ENCODE peak calls at places on chromosomes 13 and 19, in five cellular contexts. One of them, this sample, is unnamed.
A peak's percentile ranks its signal among the peaks of the same experiment; 100 is the strongest.

GRCh38 chr13:98307392-98307743 is 130.3 kb upstream of the RNF113B start:
- DNase-seq in mesenchymal stem cell: peak; percentile 92
- DNase-seq in heart left ventricle: no peak
- DNase-seq in sigmoid colon: no peak
- DNase-seq in left lung: no peak
- DNase-seq in this sample: no peak

GRCh38 chr13:79782541-79783216 is 301.7 kb downstream of the NDFIP2 start:
- DNase-seq in mesenchymal stem cell: peak; percentile 87
- DNase-seq in heart left ventricle: peak; percentile 70
- DNase-seq in sigmoid colon: no peak
- DNase-seq in left lung: peak; percentile 78
- DNase-seq in this sample: no peak

GRCh38 chr19:10089801-10090375 is 3.8 kb downstream of the SHFL start:
- DNase-seq in mesenchymal stem cell: no peak
- DNase-seq in heart left ventricle: no peak
- DNase-seq in sigmoid colon: no peak
- DNase-seq in left lung: no peak
- DNase-seq in this sample: no peak

GRCh38 chr13:87669379-87669978 is 1.7 kb upstream of the SLITRK5 start:
- DNase-seq in mesenchymal stem cell: peak; percentile 59
- DNase-seq in heart left ventricle: no peak
- DNase-seq in sigmoid colon: no peak
- DNase-seq in left lung: no peak
- DNase-seq in this sample: peak; percentile 15

GRCh38 chr13:50845211-50845610 is 1.7 kb upstream of the DLEU7 start:
- DNase-seq in mesenchymal stem cell: no peak
- DNase-seq in heart left ventricle: no peak
- DNase-seq in sigmoid colon: no peak
- DNase-seq in left lung: no peak
- DNase-seq in this sample: peak; percentile 75

GRCh38 chr13:25462301-25463125 is 90.7 kb downstream of the ATP8A2 start:
- DNase-seq in mesenchymal stem cell: no peak
- DNase-seq in heart left ventricle: no peak
- DNase-seq in sigmoid colon: no peak
- DNase-seq in left lung: no peak
- DNase-seq in this sample: no peak

GRCh38 chr13:76307157-76307556 is 579.0 kb downstream of the KCTD12 start:
- DNase-seq in mesenchymal stem cell: peak; percentile 59
- DNase-seq in heart left ventricle: no peak
- DNase-seq in sigmoid colon: no peak
- DNase-seq in left lung: no peak
- DNase-seq in this sample: peak; percentile 77

GRCh38 chr13:62687727-62688126 is 1272.1 kb upstream of the PCDH20 start:
- DNase-seq in mesenchymal stem cell: no peak
- DNase-seq in heart left ventricle: no peak
- DNase-seq in sigmoid colon: no peak
- DNase-seq in left lung: peak; percentile 8
- DNase-seq in this sample: no peak

GRCh38 chr19:34336781-34337271 is 28.2 kb upstream of the GPI start:
- DNase-seq in mesenchymal stem cell: peak; percentile 42
- DNase-seq in heart left ventricle: no peak
- DNase-seq in sigmoid colon: no peak
- DNase-seq in left lung: no peak
- DNase-seq in this sample: peak; percentile 79

GRCh38 chr13:40190656-40191100 is 475.8 kb downstream of the FOXO1 start:
- DNase-seq in mesenchymal stem cell: peak; percentile 83
- DNase-seq in heart left ventricle: peak; percentile 53
- DNase-seq in sigmoid colon: peak; percentile 74
- DNase-seq in left lung: no peak
- DNase-seq in this sample: peak; percentile 8

GRCh38 chr13:49569993-49570689 is 15.2 kb downstream of the RCBTB1 start:
- DNase-seq in mesenchymal stem cell: no peak
- DNase-seq in heart left ventricle: no peak
- DNase-seq in sigmoid colon: no peak
- DNase-seq in left lung: no peak
- DNase-seq in this sample: no peak

GRCh38 chr13:102772042-102772425 is 1.6 kb downstream of the TEX30 start:
- DNase-seq in mesenchymal stem cell: no peak
- DNase-seq in heart left ventricle: no peak
- DNase-seq in sigmoid colon: no peak
- DNase-seq in left lung: no peak
- DNase-seq in this sample: no peak

GRCh38 chr19:18278521-18279265 is 2.7 kb downstream of the JUND start:
- DNase-seq in mesenchymal stem cell: peak; percentile 82
- DNase-seq in heart left ventricle: no peak
- DNase-seq in sigmoid colon: no peak
- DNase-seq in left lung: no peak
- DNase-seq in this sample: peak; percentile 62

GRCh38 chr13:24217601-24218281 is 57.2 kb downstream of the SPATA13 start:
- DNase-seq in mesenchymal stem cell: peak; percentile 18
- DNase-seq in heart left ventricle: no peak
- DNase-seq in sigmoid colon: no peak
- DNase-seq in left lung: peak; percentile 76
- DNase-seq in this sample: no peak

GRCh38 chr19:41299046-41299754 is 10.8 kb upstream of the CCDC97 start:
- DNase-seq in mesenchymal stem cell: peak; percentile 46
- DNase-seq in heart left ventricle: peak; percentile 45
- DNase-seq in sigmoid colon: peak; percentile 83
- DNase-seq in left lung: no peak
- DNase-seq in this sample: no peak

GRCh38 chr19:31578326-31578725 is 229.1 kb upstream of the TSHZ3 start:
- DNase-seq in mesenchymal stem cell: no peak
- DNase-seq in heart left ventricle: no peak
- DNase-seq in sigmoid colon: peak; percentile 38
- DNase-seq in left lung: no peak
- DNase-seq in this sample: no peak

GRCh38 chr13:21767032-21767431 is 96.2 kb downstream of the FGF9 start:
- DNase-seq in mesenchymal stem cell: no peak
- DNase-seq in heart left ventricle: no peak
- DNase-seq in sigmoid colon: no peak
- DNase-seq in left lung: no peak
- DNase-seq in this sample: no peak

GRCh38 chr19:55383789-55384575 is at the start of gene TMEM238:
- DNase-seq in mesenchymal stem cell: peak; percentile 75
- DNase-seq in heart left ventricle: peak; percentile 53
- DNase-seq in sigmoid colon: peak; percentile 83
- DNase-seq in left lung: peak; percentile 92
- DNase-seq in this sample: peak; percentile 77

GRCh38 chr19:47072323-47072722 is 23.9 kb upstream of the TMEM160 start:
- DNase-seq in mesenchymal stem cell: no peak
- DNase-seq in heart left ventricle: no peak
- DNase-seq in sigmoid colon: no peak
- DNase-seq in left lung: no peak
- DNase-seq in this sample: no peak

GRCh38 chr13:114130708-114131580 is 1.5 kb downstream of the RASA3 start:
- DNase-seq in mesenchymal stem cell: peak; percentile 97
- DNase-seq in heart left ventricle: peak; percentile 52
- DNase-seq in sigmoid colon: peak; percentile 81
- DNase-seq in left lung: peak; percentile 86
- DNase-seq in this sample: peak; percentile 76

GRCh38 chr19:42406111-42406510 is 16.0 kb upstream of the CNFN start:
- DNase-seq in mesenchymal stem cell: no peak
- DNase-seq in heart left ventricle: no peak
- DNase-seq in sigmoid colon: no peak
- DNase-seq in left lung: no peak
- DNase-seq in this sample: no peak

DNA sequence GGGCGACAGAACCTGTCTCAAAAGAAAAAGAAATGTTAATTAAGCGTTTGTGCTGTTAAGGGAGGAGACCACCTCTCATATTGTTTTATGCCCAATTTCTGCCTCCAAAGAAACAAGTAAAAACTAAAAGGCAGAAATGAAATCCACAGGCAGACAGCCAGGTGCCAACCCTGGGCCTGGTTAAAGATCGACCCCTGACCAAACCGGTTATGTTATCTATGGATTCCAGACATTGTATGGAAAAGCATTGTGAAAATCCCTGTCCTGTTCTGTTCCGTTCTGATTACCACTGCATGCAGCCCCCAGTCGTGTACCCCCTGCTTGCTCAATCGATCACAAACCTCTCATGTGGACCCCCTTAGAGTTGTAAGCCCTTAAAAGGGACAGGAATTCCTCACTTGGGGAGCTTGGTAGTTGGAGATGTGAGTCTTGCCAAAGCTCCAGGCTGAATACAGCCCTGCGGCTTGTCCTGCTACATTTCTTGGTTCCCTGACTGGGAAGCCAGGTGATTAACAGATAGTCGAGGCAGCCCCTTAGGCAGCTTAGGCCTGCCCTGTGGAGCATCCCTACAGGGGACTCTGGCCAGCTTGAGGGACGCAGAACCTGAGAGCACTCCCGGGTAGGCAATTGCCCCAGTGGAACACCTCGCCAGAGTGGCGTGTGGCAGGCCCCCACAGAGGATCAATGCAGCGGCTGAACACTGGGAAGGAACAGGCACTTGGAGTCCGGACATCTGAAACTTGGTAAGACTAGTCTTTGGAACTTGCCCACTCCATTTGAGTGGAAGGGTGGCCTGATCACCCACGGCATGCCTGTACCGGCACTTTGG is 748 bp upstream of the ZNF552 start:
- DNase-seq in mesenchymal stem cell: no peak
- DNase-seq in heart left ventricle: no peak
- DNase-seq in sigmoid colon: no peak
- DNase-seq in left lung: no peak
- DNase-seq in this sample: no peak
- H3K4me3 ChIP-seq in mesenchymal stem cell: peak overlapping the region; percentile 99
- H3K4me3 ChIP-seq in heart left ventricle: peak overlapping the region; percentile 87
- H3K4me3 ChIP-seq in sigmoid colon: peak overlapping the region; percentile 73
- H3K4me3 ChIP-seq in left lung: peak overlapping the region; percentile 76
- H3K4me3 ChIP-seq in this sample: peak overlapping the region; percentile 90

GRCh38 chr19:1815605-1816529 is 3.8 kb upstream of the ATP8B3 start:
- DNase-seq in mesenchymal stem cell: no peak
- DNase-seq in heart left ventricle: no peak
- DNase-seq in sigmoid colon: no peak
- DNase-seq in left lung: peak; percentile 72
- DNase-seq in this sample: no peak
- H3K36me3 ChIP-seq in mesenchymal stem cell: peaks cover 43% of the 10 kb centered on the region
- H3K36me3 ChIP-seq in heart left ventricle: peaks cover 61% of the 10 kb centered on the region
- H3K36me3 ChIP-seq in sigmoid colon: peaks cover 44% of the 10 kb centered on the region
- H3K36me3 ChIP-seq in left lung: no peaks in the 10 kb centered on the region
- H3K36me3 ChIP-seq in this sample: peaks cover 50% of the 10 kb centered on the region

GRCh38 chr19:49339364-49340068 is 4.3 kb downstream of the CD37 start:
- DNase-seq in mesenchymal stem cell: peak; percentile 70
- DNase-seq in heart left ventricle: peak; percentile 91
- DNase-seq in sigmoid colon: peak; percentile 97
- DNase-seq in left lung: peak; percentile 88
- DNase-seq in this sample: peak; percentile 33
- H3K4me3 ChIP-seq in mesenchymal stem cell: peak overlapping the region; percentile 65
- H3K4me3 ChIP-seq in heart left ventricle: peak overlapping the region; percentile 24
- H3K4me3 ChIP-seq in sigmoid colon: peak overlapping the region; percentile 39
- H3K4me3 ChIP-seq in left lung: peak overlapping the region; percentile 21
- H3K4me3 ChIP-seq in this sample: peak overlapping the region; percentile 50

GRCh38 chr19:49682274-49682673 is 5.2 kb downstream of the PRMT1 start:
- DNase-seq in mesenchymal stem cell: no peak
- DNase-seq in heart left ventricle: no peak
- DNase-seq in sigmoid colon: no peak
- DNase-seq in left lung: no peak
- DNase-seq in this sample: no peak
- H3K36me3 ChIP-seq in mesenchymal stem cell: peaks cover 51% of the 10 kb centered on the region
- H3K36me3 ChIP-seq in heart left ventricle: peaks cover 62% of the 10 kb centered on the region
- H3K36me3 ChIP-seq in sigmoid colon: peaks cover 20% of the 10 kb centered on the region
- H3K36me3 ChIP-seq in left lung: no peaks in the 10 kb centered on the region
- H3K36me3 ChIP-seq in this sample: peaks cover 47% of the 10 kb centered on the region

GRCh38 chr19:44305457-44305856 is 632 bp upstream of the ZNF235 start:
- DNase-seq in mesenchymal stem cell: no peak
- DNase-seq in heart left ventricle: no peak
- DNase-seq in sigmoid colon: no peak
- DNase-seq in left lung: no peak
- DNase-seq in this sample: no peak

GRCh38 chr19:44306283-44306682 is 1.5 kb upstream of the ZNF235 start:
- DNase-seq in mesenchymal stem cell: no peak
- DNase-seq in heart left ventricle: no peak
- DNase-seq in sigmoid colon: no peak
- DNase-seq in left lung: no peak
- DNase-seq in this sample: no peak

GRCh38 chr19:44304659-44305193 is at the start of gene ZNF235:
- DNase-seq in mesenchymal stem cell: peak; percentile 98
- DNase-seq in heart left ventricle: peak; percentile 89
- DNase-seq in sigmoid colon: peak; percentile 95
- DNase-seq in left lung: peak; percentile 91
- DNase-seq in this sample: peak; percentile 99

GRCh38 chr19:44303976-44304568 is 753 bp downstream of the ZNF235 start:
- DNase-seq in mesenchymal stem cell: peak; percentile 60
- DNase-seq in heart left ventricle: no peak
- DNase-seq in sigmoid colon: no peak
- DNase-seq in left lung: no peak
- DNase-seq in this sample: peak; percentile 72

GRCh38 chr19:44303305-44303704 is 1.5 kb downstream of the ZNF235 start:
- DNase-seq in mesenchymal stem cell: no peak
- DNase-seq in heart left ventricle: no peak
- DNase-seq in sigmoid colon: no peak
- DNase-seq in left lung: no peak
- DNase-seq in this sample: peak; percentile 16
- H3K4me3 ChIP-seq in mesenchymal stem cell: peak overlapping the region; percentile 90
- H3K4me3 ChIP-seq in heart left ventricle: no peak overlapping the region
- H3K4me3 ChIP-seq in sigmoid colon: no peak overlapping the region
- H3K4me3 ChIP-seq in left lung: no peak overlapping the region
- H3K4me3 ChIP-seq in this sample: no peak overlapping the region

GRCh38 chr19:991932-992669 is 8.0 kb downstream of the WDR18 start:
- DNase-seq in mesenchymal stem cell: no peak
- DNase-seq in heart left ventricle: no peak
- DNase-seq in sigmoid colon: no peak
- DNase-seq in left lung: peak; percentile 79
- DNase-seq in this sample: no peak
- H3K36me3 ChIP-seq in mesenchymal stem cell: peaks cover 21% of the 10 kb centered on the region
- H3K36me3 ChIP-seq in heart left ventricle: peaks cover 14% of the 10 kb centered on the region
- H3K36me3 ChIP-seq in sigmoid colon: peaks cover 14% of the 10 kb centered on the region
- H3K36me3 ChIP-seq in left lung: no peaks in the 10 kb centered on the region
- H3K36me3 ChIP-seq in this sample: peaks cover 13% of the 10 kb centered on the region

GRCh38 chr19:49590071-49590970 is 661 bp upstream of the PRR12 start:
- DNase-seq in mesenchymal stem cell: peak; percentile 98
- DNase-seq in heart left ventricle: peak; percentile 94
- DNase-seq in sigmoid colon: peak; percentile 96
- DNase-seq in left lung: peak; percentile 97
- DNase-seq in this sample: peak; percentile 96

GRCh38 chr19:49587227-49587626 is 3.8 kb upstream of the PRR12 start:
- DNase-seq in mesenchymal stem cell: no peak
- DNase-seq in heart left ventricle: no peak
- DNase-seq in sigmoid colon: no peak
- DNase-seq in left lung: no peak
- DNase-seq in this sample: no peak

GRCh38 chr19:49590971-49591730 is at the start of gene PRR12:
- DNase-seq in mesenchymal stem cell: peak; percentile 84
- DNase-seq in heart left ventricle: peak; percentile 74
- DNase-seq in sigmoid colon: peak; percentile 85
- DNase-seq in left lung: peak; percentile 87
- DNase-seq in this sample: peak; percentile 84

GRCh38 chr19:49588370-49589122 is 2.4 kb upstream of the PRR12 start:
- DNase-seq in mesenchymal stem cell: no peak
- DNase-seq in heart left ventricle: no peak
- DNase-seq in sigmoid colon: no peak
- DNase-seq in left lung: peak; percentile 78
- DNase-seq in this sample: no peak

GRCh38 chr19:49589391-49589790 is 1.6 kb upstream of the PRR12 start:
- DNase-seq in mesenchymal stem cell: no peak
- DNase-seq in heart left ventricle: no peak
- DNase-seq in sigmoid colon: no peak
- DNase-seq in left lung: no peak
- DNase-seq in this sample: no peak
- H3K4me3 ChIP-seq in mesenchymal stem cell: no peak overlapping the region
- H3K4me3 ChIP-seq in heart left ventricle: no peak overlapping the region
- H3K4me3 ChIP-seq in sigmoid colon: no peak overlapping the region
- H3K4me3 ChIP-seq in left lung: no peak overlapping the region
- H3K4me3 ChIP-seq in this sample: no peak overlapping the region

GRCh38 chr13:110492299-110493160 is 69.0 kb downstream of the RAB20 start:
- DNase-seq in mesenchymal stem cell: no peak
- DNase-seq in heart left ventricle: no peak
- DNase-seq in sigmoid colon: no peak
- DNase-seq in left lung: no peak
- DNase-seq in this sample: no peak
- H3K36me3 ChIP-seq in mesenchymal stem cell: peaks cover 70% of the 10 kb centered on the region
- H3K36me3 ChIP-seq in heart left ventricle: peaks cover 94% of the 10 kb centered on the region
- H3K36me3 ChIP-seq in sigmoid colon: peaks cover 76% of the 10 kb centered on the region
- H3K36me3 ChIP-seq in left lung: no peaks in the 10 kb centered on the region
- H3K36me3 ChIP-seq in this sample: peaks cover 98% of the 10 kb centered on the region